ENCODE peak calls at places on chromosomes 11 and 22, in four cellular contexts. One of them, this sample, is unnamed.

GRCh38 chr11:44637477-44637876 is 72.0 kb downstream of the CD82 start:
- DNase-seq in DND-41: no peak
- DNase-seq in cardiac muscle cell: no peak
- DNase-seq in Calu3: no peak
- DNase-seq in this sample: no peak

GRCh38 chr11:76194872-76195668 is 11.2 kb downstream of the WNT11 start:
- DNase-seq in cardiac muscle cell: no peak
- DNase-seq in DND-41: no peak
- DNase-seq in Calu3: no peak
- DNase-seq in this sample: no peak

GRCh38 chr11:14320020-14320419 is 39.0 kb downstream of the RRAS2 start:
- DNase-seq in DND-41: peak; percentile 73
- DNase-seq in Calu3: no peak
- DNase-seq in cardiac muscle cell: no peak
- DNase-seq in this sample: peak; percentile 2

GRCh38 chr22:31870890-31871289 is 73.4 kb upstream of the YWHAH start:
- DNase-seq in Calu3: no peak
- DNase-seq in DND-41: no peak
- DNase-seq in cardiac muscle cell: no peak
- DNase-seq in this sample: no peak

GRCh38 chr11:106295974-106296373 is 218.5 kb downstream of the AASDHPPT start:
- DNase-seq in Calu3: no peak
- DNase-seq in DND-41: no peak
- DNase-seq in cardiac muscle cell: no peak
- DNase-seq in this sample: no peak

GRCh38 chr11:13875643-13876042 is 86.9 kb upstream of the SPON1 start:
- DNase-seq in Calu3: no peak
- DNase-seq in cardiac muscle cell: no peak
- DNase-seq in DND-41: no peak
- DNase-seq in this sample: no peak

GRCh38 chr11:32225491-32226285 is 134.8 kb downstream of the RCN1 start:
- DNase-seq in DND-41: no peak
- DNase-seq in cardiac muscle cell: no peak
- DNase-seq in Calu3: no peak
- DNase-seq in this sample: no peak

GRCh38 chr11:112538529-112538928 is 277.9 kb upstream of the PLET1 start:
- DNase-seq in Calu3: no peak
- DNase-seq in cardiac muscle cell: no peak
- DNase-seq in DND-41: no peak
- DNase-seq in this sample: no peak

GRCh38 chr11:5043385-5043784 is 2.9 kb upstream of the OR52J3 start:
- DNase-seq in cardiac muscle cell: no peak
- DNase-seq in Calu3: no peak
- DNase-seq in DND-41: no peak
- DNase-seq in this sample: no peak

GRCh38 chr22:50532353-50532700 is 2.5 kb upstream of the TYMP start:
- DNase-seq in cardiac muscle cell: no peak
- DNase-seq in Calu3: peak; percentile 47
- DNase-seq in DND-41: no peak
- DNase-seq in this sample: no peak

GRCh38 chr22:19605508-19606331 is 81.5 kb upstream of the CLDN5 start:
- DNase-seq in cardiac muscle cell: no peak
- DNase-seq in DND-41: no peak
- DNase-seq in Calu3: no peak
- DNase-seq in this sample: no peak

GRCh38 chr11:107882095-107882820 is 23.7 kb upstream of the SLC35F2 start:
- DNase-seq in cardiac muscle cell: no peak
- DNase-seq in Calu3: no peak
- DNase-seq in DND-41: no peak
- DNase-seq in this sample: no peak

GRCh38 chr22:20517422-20517821 is 10.0 kb downstream of the MED15 start:
- DNase-seq in cardiac muscle cell: no peak
- DNase-seq in DND-41: no peak
- DNase-seq in Calu3: no peak
- DNase-seq in this sample: no peak

GRCh38 chr11:97290444-97291041 is 900.7 kb downstream of the JRKL start:
- DNase-seq in cardiac muscle cell: peak; percentile 16
- DNase-seq in Calu3: no peak
- DNase-seq in DND-41: no peak
- DNase-seq in this sample: no peak

GRCh38 chr11:127843483-127844396 is 743.6 kb downstream of the ETS1 start:
- DNase-seq in cardiac muscle cell: peak; percentile 91
- DNase-seq in DND-41: peak; percentile 70
- DNase-seq in Calu3: peak; percentile 72
- DNase-seq in this sample: peak; percentile 34

GRCh38 chr11:11344045-11344444 is 9.0 kb downstream of the CSNK2A3 start:
- DNase-seq in cardiac muscle cell: no peak
- DNase-seq in Calu3: no peak
- DNase-seq in DND-41: no peak
- DNase-seq in this sample: no peak

GRCh38 chr11:36577859-36578258 is 10.1 kb downstream of the RAG1 start:
- DNase-seq in Calu3: no peak
- DNase-seq in DND-41: no peak
- DNase-seq in cardiac muscle cell: no peak
- DNase-seq in this sample: no peak

GRCh38 chr11:66720223-66720898 is 8.7 kb downstream of the SPTBN2 start:
- DNase-seq in Calu3: peak; percentile 97
- DNase-seq in cardiac muscle cell: peak; percentile 42
- DNase-seq in DND-41: peak; percentile 86
- DNase-seq in this sample: no peak

GRCh38 chr11:70433038-70433437 is 34.7 kb downstream of the CTTN start:
- DNase-seq in Calu3: no peak
- DNase-seq in DND-41: no peak
- DNase-seq in cardiac muscle cell: no peak
- DNase-seq in this sample: no peak

GRCh38 chr11:12871251-12871650 is 137.9 kb upstream of the RASSF10 start:
- DNase-seq in Calu3: no peak
- DNase-seq in DND-41: no peak
- DNase-seq in cardiac muscle cell: no peak
- DNase-seq in this sample: no peak

GRCh38 chr11:8368194-8368593 is 104.5 kb upstream of the LMO1 start:
- DNase-seq in Calu3: no peak
- DNase-seq in cardiac muscle cell: no peak
- DNase-seq in DND-41: no peak
- DNase-seq in this sample: no peak

GRCh38 chr22:45996241-45997076 is 19.5 kb upstream of the WNT7B start:
- DNase-seq in Calu3: no peak
- DNase-seq in cardiac muscle cell: no peak
- DNase-seq in DND-41: no peak
- DNase-seq in this sample: no peak

GRCh38 chr22:22746061-22746962 is 101.9 kb downstream of the GGTLC2 start:
- DNase-seq in cardiac muscle cell: no peak
- DNase-seq in DND-41: no peak
- DNase-seq in Calu3: no peak
- DNase-seq in this sample: no peak

GRCh38 chr22:22749167-22749758 is 104.8 kb downstream of the GGTLC2 start:
- DNase-seq in cardiac muscle cell: no peak
- DNase-seq in DND-41: no peak
- DNase-seq in Calu3: no peak
- DNase-seq in this sample: no peak

GRCh38 chr22:22746963-22747933 is 102.8 kb downstream of the GGTLC2 start:
- DNase-seq in DND-41: no peak
- DNase-seq in cardiac muscle cell: no peak
- DNase-seq in Calu3: no peak
- DNase-seq in this sample: no peak

GRCh38 chr22:22748756-22749155 is 104.3 kb downstream of the GGTLC2 start:
- DNase-seq in Calu3: no peak
- DNase-seq in DND-41: no peak
- DNase-seq in cardiac muscle cell: no peak
- DNase-seq in this sample: no peak

DNA sequence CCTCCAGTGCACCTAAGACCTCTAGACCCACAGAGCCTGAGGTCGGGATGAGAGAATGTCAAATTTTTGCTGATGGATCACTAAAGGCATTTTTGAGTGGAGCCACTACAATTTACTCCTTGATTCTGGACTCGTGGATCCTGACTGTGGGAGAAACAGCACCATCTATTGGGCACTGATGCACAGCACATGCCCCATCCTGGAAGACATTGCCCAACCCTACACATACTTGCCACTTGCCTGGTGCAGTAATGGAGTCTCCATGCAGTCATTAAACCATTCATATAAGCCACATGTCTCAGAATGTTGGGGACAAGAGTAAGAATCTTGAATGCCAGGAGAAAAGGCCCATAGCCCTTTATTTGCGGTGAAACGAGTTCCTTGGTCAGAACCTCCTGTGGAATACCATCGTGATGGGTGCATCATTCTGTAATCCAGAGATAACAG is 103.9 kb downstream of the GGTLC2 start:
- DNase-seq in DND-41: peak; percentile 64
- DNase-seq in Calu3: peak; percentile 68
- DNase-seq in cardiac muscle cell: no peak
- DNase-seq in this sample: no peak
- TF ChIP-seq CTCF in DND-41: peak; percentile 88
- TF ChIP-seq CTCF in Calu3: peak; percentile 42
- TF ChIP-seq CTCF in cardiac muscle cell: peak; percentile 93
- TF ChIP-seq CTCF in this sample: peak; percentile 63

GRCh38 chr11:40403321-40403720 is 1056.1 kb downstream of the LRRC4C start:
- DNase-seq in Calu3: no peak
- DNase-seq in cardiac muscle cell: no peak
- DNase-seq in DND-41: no peak
- DNase-seq in this sample: no peak
- TF ChIP-seq CTCF in Calu3: no peak
- TF ChIP-seq CTCF in cardiac muscle cell: no peak
- TF ChIP-seq CTCF in DND-41: no peak
- TF ChIP-seq CTCF in this sample: no peak

DNA sequence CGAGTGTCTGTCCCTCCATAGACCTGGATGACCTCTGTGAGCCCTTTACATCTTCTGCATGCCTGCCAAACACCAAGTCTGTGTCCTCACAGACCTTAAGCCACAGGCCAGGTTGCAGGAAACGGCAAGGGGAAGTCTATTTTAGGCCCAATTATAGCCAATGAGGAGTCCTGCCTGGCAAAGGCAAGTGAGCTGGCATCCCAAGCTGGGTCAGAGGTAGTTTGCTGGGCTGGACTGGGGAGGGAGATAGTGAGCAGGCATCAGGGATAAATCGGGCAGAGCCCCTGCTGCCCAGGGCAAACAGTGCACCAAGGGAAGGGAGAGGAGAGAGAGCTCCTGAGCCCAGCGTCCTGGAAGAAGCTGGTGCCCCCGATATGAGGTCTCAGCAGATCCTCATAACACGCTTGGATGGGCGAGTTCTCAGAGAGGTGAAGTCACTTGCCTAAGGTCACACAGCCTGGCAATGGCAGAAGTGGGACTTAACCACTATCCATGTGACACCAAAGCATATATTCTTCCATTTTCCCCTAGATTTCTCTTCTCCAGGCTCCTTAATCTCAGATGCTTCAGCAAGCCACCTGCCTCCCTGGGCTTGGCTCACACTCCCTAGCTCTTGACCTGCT is 3.7 kb upstream of the RELT start:
- DNase-seq in cardiac muscle cell: no peak
- DNase-seq in Calu3: peak; percentile 15
- DNase-seq in DND-41: no peak
- DNase-seq in this sample: no peak
- TF ChIP-seq CTCF in cardiac muscle cell: peak; percentile 16
- TF ChIP-seq CTCF in Calu3: no peak
- TF ChIP-seq CTCF in DND-41: peak; percentile 18
- TF ChIP-seq CTCF in this sample: no peak

GRCh38 chr11:1389103-1389931 is 417 bp upstream of the BRSK2 start:
- DNase-seq in DND-41: no peak
- DNase-seq in Calu3: peak; percentile 96
- DNase-seq in cardiac muscle cell: peak; percentile 99
- DNase-seq in this sample: peak; percentile 98
- TF ChIP-seq CTCF in DND-41: no peak
- TF ChIP-seq CTCF in Calu3: no peak
- TF ChIP-seq CTCF in cardiac muscle cell: peak; percentile 6
- TF ChIP-seq CTCF in this sample: peak; percentile 19

GRCh38 chr11:119054418-119054817 is 2.6 kb downstream of the HYOU1 start:
- DNase-seq in Calu3: no peak
- DNase-seq in DND-41: no peak
- DNase-seq in cardiac muscle cell: no peak
- DNase-seq in this sample: no peak

GRCh38 chr11:119061256-119061655 is 4.3 kb upstream of the HYOU1 start:
- DNase-seq in cardiac muscle cell: no peak
- DNase-seq in Calu3: no peak
- DNase-seq in DND-41: no peak
- DNase-seq in this sample: no peak

GRCh38 chr11:119055901-119056300 is 1.1 kb downstream of the HYOU1 start:
- DNase-seq in cardiac muscle cell: no peak
- DNase-seq in Calu3: no peak
- DNase-seq in DND-41: peak; percentile 17
- DNase-seq in this sample: no peak

GRCh38 chr11:119056397-119056999 is 507 bp downstream of the HYOU1 start:
- DNase-seq in cardiac muscle cell: peak; percentile 38
- DNase-seq in Calu3: peak; percentile 28
- DNase-seq in DND-41: peak; percentile 55
- DNase-seq in this sample: peak; percentile 29

GRCh38 chr11:119057000-119057769 is at the start of gene HYOU1:
- DNase-seq in cardiac muscle cell: peak; percentile 99
- DNase-seq in Calu3: peak; percentile 97
- DNase-seq in DND-41: peak; percentile 98
- DNase-seq in this sample: peak; percentile 97
- TF ChIP-seq CTCF in cardiac muscle cell: peak; percentile 40
- TF ChIP-seq CTCF in Calu3: no peak
- TF ChIP-seq CTCF in DND-41: peak; percentile 39
- TF ChIP-seq CTCF in this sample: peak; percentile 2

GRCh38 chr11:123559418-123559817 is 95.0 kb downstream of the SCN3B start:
- DNase-seq in DND-41: no peak
- DNase-seq in cardiac muscle cell: no peak
- DNase-seq in Calu3: no peak
- DNase-seq in this sample: no peak
- TF ChIP-seq CTCF in DND-41: no peak
- TF ChIP-seq CTCF in cardiac muscle cell: peak; percentile 34
- TF ChIP-seq CTCF in Calu3: no peak
- TF ChIP-seq CTCF in this sample: no peak

DNA sequence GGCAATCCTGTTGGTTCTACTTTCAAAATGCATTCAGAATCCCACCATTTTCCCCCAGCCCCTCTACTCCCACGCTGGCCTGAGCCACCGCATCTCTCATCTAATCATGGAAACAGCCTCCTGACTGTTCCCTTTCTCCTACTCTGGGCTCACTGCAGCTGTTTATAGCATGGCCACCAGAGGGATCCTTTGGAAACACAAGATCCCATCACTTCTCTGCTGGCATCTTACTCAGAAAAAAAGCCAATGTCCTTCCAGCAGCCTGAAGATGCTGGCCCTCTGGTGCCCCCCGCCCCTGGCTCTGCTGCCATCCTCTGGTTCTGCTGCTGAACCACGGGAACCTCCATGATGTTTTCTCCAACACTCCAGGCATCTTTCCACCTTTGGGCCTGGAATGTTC is 11.1 kb downstream of the MS4A8 start:
- DNase-seq in cardiac muscle cell: no peak
- DNase-seq in DND-41: no peak
- DNase-seq in Calu3: no peak
- DNase-seq in this sample: no peak
- TF ChIP-seq CTCF in cardiac muscle cell: no peak
- TF ChIP-seq CTCF in DND-41: no peak
- TF ChIP-seq CTCF in Calu3: no peak
- TF ChIP-seq CTCF in this sample: no peak

GRCh38 chr11:74846770-74847169 is 98.1 kb downstream of the RNF169 start:
- DNase-seq in cardiac muscle cell: no peak
- DNase-seq in Calu3: no peak
- DNase-seq in DND-41: no peak
- DNase-seq in this sample: no peak
- TF ChIP-seq CTCF in cardiac muscle cell: peak; percentile 16
- TF ChIP-seq CTCF in Calu3: no peak
- TF ChIP-seq CTCF in DND-41: no peak
- TF ChIP-seq CTCF in this sample: no peak